ENCODE peak calls at places on chromosomes 7 and 10, in seven cellular contexts. Y is Panc1, F is AG10803, N is dorsolateral prefrontal cortex, W is lower lobe of right lung, A is fibroblast of lung, S is heart right ventricle. P is an unnamed sample.

GRCh38 chr7:149459540-149460433 is 1.1 kb downstream of the ZNF777 start:
- DNase-seq in A (peak; percentile 25), Y (no peak), W (no peak), F (peak; percentile 9), S (no peak), N (no peak), P (no peak)

GRCh38 chr7:155405399-155406318 is 52.3 kb upstream of the EN2 start:
- DNase-seq in N (no peak), S (no peak), F (no peak), W (no peak), A (no peak), Y (no peak), P (no peak)

GRCh38 chr10:119748871-119749270 is 23.0 kb downstream of the INPP5F start:
- DNase-seq in N (no peak), W (no peak), Y (no peak), F (no peak), A (no peak), S (no peak), P (no peak)

GRCh38 chr10:34764347-34764991 is 50.6 kb downstream of the PARD3 start:
- DNase-seq in A (no peak), W (no peak), N (no peak), Y (no peak), F (no peak), S (no peak), P (no peak)

GRCh38 chr7:140316165-140316661 is 82.1 kb downstream of the SLC37A3 start:
- DNase-seq in Y (peak; percentile 25), W (peak; percentile 82), F (peak; percentile 77), A (peak; percentile 84), N (peak; percentile 41), S (peak; percentile 53), P (peak; percentile 83)

GRCh38 chr7:118472581-118472980 is 248.1 kb downstream of the ANKRD7 start:
- DNase-seq in N (no peak), F (no peak), A (no peak), Y (no peak), S (no peak), W (no peak), P (no peak)

GRCh38 chr10:131825960-131826650 is 74.7 kb upstream of the PPP2R2D start:
- DNase-seq in A (no peak), N (no peak), S (no peak), Y (no peak), W (peak; percentile 29), F (no peak), P (no peak)

GRCh38 chr7:31017036-31017747 is 34.9 kb upstream of the ADCYAP1R1 start:
- DNase-seq in N (no peak), Y (no peak), S (no peak), W (no peak), F (no peak), A (no peak), P (no peak)

GRCh38 chr7:158270106-158270775 is 317.4 kb downstream of the PTPRN2 start:
- DNase-seq in W (no peak), N (no peak), Y (no peak), S (no peak), A (no peak), F (no peak), P (no peak)

GRCh38 chr7:80711521-80711920 is 73.1 kb downstream of the CD36 start:
- DNase-seq in Y (no peak), A (peak; percentile 63), S (no peak), F (peak; percentile 68), N (no peak), W (no peak), P (peak; percentile 97)

GRCh38 chr10:65793738-65794425 is 1132.0 kb upstream of the LRRTM3 start:
- DNase-seq in Y (no peak), W (no peak), F (no peak), A (no peak), S (no peak), N (no peak), P (no peak)

GRCh38 chr7:95971716-95972115 is 199.4 kb downstream of the DYNC1I1 start:
- DNase-seq in F (no peak), S (no peak), Y (no peak), A (no peak), N (no peak), W (no peak), P (no peak)

DNA sequence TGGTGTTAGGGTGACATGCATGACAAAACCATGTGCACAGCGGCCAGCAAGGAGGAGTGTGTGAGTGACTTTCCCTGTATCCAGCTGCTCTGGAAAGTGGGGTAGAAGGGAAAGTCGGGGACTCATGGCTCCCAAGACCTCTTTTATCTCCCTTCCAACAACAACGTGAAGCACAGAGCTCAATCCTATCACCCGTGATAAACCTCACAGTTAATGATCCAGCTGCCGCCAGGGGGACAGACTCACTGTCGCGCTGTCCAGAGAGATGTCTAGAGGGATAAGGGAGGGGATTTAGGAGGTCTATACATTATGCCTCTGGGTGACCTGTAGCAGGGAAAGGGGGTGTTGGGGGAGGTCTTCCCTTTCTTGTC is 83.9 kb upstream of the SMNDC1 start:
- DNase-seq in N (no peak), A (no peak), W (no peak), S (no peak), F (no peak), Y (no peak), P (no peak)
- TF ChIP-seq CTCF in N (no peak), A (peak; percentile 36), W (no peak), S (peak; percentile 17), F (no peak), Y (no peak), P (no peak)

DNA sequence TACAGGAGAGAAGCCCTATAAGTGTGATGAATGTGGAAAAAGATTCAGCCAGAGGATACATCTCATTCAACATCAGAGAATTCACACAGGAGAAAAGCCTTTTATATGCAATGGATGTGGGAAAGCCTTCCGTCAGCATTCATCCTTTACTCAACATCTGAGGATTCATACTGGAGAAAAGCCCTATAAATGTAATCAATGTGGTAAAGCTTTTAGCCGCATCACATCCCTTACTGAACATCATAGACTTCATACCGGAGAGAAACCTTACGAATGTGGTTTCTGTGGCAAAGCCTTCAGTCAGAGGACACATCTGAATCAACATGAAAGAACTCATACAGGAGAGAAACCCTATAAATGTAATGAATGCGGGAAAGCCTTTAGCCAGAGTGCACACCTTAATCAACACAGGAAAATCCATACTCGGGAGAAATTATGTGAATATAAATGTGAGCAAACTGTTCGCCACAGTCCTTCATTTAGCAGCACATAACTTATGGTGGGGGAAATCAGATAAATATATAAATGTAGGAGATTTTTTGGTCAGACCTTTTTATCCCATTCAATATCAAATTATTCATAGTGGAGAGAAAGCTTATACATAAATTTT is 12.1 kb upstream of the MRPS17 start:
- DNase-seq in A (no peak), Y (no peak), N (no peak), W (no peak), F (no peak), S (no peak), P (no peak)
- H3K4me3 ChIP-seq in A (no peak overlapping the region), Y (no peak overlapping the region), N (no peak overlapping the region), W (no peak overlapping the region), F (no peak overlapping the region), S (no peak overlapping the region), P (no peak overlapping the region)

GRCh38 chr7:131300078-131300477 is 27.6 kb upstream of the MKLN1 start:
- DNase-seq in F (no peak), N (no peak), Y (no peak), S (no peak), W (no peak), A (no peak), P (no peak)

GRCh38 chr7:131305152-131305551 is 22.5 kb upstream of the MKLN1 start:
- DNase-seq in N (no peak), S (no peak), A (no peak), W (no peak), Y (no peak), F (no peak), P (no peak)

GRCh38 chr7:131300572-131301466 is 26.9 kb upstream of the MKLN1 start:
- DNase-seq in A (peak; percentile 38), Y (no peak), S (peak; percentile 52), N (no peak), F (no peak), W (no peak), P (peak; percentile 51)

GRCh38 chr7:131302453-131302852 is 25.2 kb upstream of the MKLN1 start:
- DNase-seq in W (no peak), F (no peak), S (no peak), Y (no peak), A (peak; percentile 6), N (no peak), P (no peak)

DNA sequence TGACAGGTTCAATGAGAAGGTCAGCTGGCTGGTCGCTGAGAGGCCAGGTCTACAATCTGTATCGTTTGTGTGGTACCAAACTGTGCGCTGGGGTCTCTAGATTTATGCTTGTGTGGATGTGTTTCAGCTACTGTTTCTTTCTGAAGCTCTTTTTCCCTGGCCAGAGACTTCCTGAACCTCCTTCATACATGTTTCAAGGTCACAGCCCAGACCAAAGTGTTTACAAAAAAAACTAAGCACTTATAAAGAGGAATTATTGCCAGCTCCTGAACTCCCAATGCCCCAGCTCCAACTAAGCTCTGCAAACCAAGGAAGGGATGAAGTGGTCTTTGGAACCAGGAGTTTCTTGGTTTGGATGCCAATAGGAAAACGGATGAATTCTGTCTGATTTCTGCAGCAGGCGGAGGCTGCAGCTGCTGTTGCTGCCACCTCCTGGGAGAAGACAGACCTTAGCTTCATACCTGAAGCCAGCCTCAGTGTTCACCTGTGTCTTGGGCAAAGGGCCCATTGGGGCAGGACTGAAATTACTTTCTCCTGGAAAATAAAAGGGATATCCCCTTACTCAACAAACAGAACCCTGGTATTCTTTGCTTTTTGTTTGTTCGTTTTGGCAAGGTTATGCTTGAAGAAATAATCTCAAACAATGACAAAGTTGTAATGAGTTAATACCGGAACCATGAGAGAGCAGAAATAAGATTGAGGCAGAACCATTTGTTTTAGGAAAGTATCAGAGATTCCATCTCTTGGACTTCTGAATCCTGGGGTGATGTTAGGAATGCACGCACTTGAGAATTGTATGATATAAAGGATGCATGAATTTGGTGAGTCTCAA is 24.6 kb upstream of the MKLN1 start:
- DNase-seq in Y (no peak), F (peak; percentile 16), N (no peak), S (peak; percentile 23), W (no peak), A (peak; percentile 13), P (peak; percentile 37)
- TF ChIP-seq CTCF in Y (peak; percentile 81), F (peak; percentile 53), N (peak; percentile 46), S (peak; percentile 72), W (peak; percentile 60), A (peak; percentile 40), P (peak; percentile 55)

GRCh38 chr10:18204050-18204449 is 63.8 kb downstream of the CACNB2 start:
- DNase-seq in F (no peak), N (no peak), W (no peak), A (peak; percentile 40), S (no peak), Y (no peak), P (no peak)

GRCh38 chr10:18202600-18203150 is 62.5 kb downstream of the CACNB2 start:
- DNase-seq in A (no peak), W (no peak), S (no peak), Y (no peak), N (no peak), F (peak; percentile 6), P (no peak)

GRCh38 chr10:18205098-18205834 is 65.0 kb downstream of the CACNB2 start:
- DNase-seq in N (no peak), Y (no peak), W (no peak), S (no peak), A (peak; percentile 60), F (peak; percentile 11), P (peak; percentile 10)

GRCh38 chr10:18197706-18198105 is 57.5 kb downstream of the CACNB2 start:
- DNase-seq in W (no peak), N (no peak), S (no peak), Y (no peak), A (no peak), F (no peak), P (no peak)

DNA sequence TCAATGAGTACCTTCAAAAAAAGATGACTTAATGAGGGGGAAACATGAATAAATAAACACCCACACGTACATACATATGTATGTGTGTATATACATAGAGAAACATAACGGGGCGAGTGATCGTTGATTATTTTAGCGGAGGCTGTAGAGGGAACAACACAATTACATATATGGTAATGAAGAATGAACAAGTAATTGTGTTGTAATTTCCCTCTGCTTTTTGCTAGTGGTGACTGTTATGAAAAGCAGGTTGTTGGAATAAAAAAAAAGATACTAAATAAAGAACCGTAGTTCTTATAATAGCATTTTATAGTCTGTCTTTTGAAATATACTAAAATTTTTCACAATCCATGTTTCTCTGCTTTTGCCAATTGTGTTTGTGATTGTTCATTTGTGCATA is 63.3 kb downstream of the CACNB2 start:
- DNase-seq in N (no peak), Y (no peak), W (no peak), A (no peak), S (no peak), F (no peak), P (no peak)
- H3K4me3 ChIP-seq in N (peak overlapping the region; percentile 28), Y (no peak overlapping the region), W (no peak overlapping the region), A (no peak overlapping the region), S (no peak overlapping the region), F (no peak overlapping the region), P (no peak overlapping the region)

P was measured in fibroblast of mammary gland.